ENCODE peak calls at places on chromosomes 16 and 17, in five cellular contexts. S is body of pancreas, J is GM23338, N is Peyer's patch, D is astrocyte of the cerebellum. K is an unnamed sample.

GRCh38 chr17:79812969-79813825 is 16.3 kb upstream of the CBX8 start:
- DNase-seq in S (no peak), J (no peak), N (no peak), D (no peak), K (no peak)

GRCh38 chr16:15507299-15507958 is 73.0 kb downstream of the BMERB1 start:
- DNase-seq in S (no peak), J (no peak), N (no peak), D (no peak), K (peak)

GRCh38 chr16:28604186-28604565 is 5.7 kb downstream of the SULT1A1 start:
- DNase-seq in S (no peak), J (no peak), N (peak), D (no peak), K (no peak)

GRCh38 chr17:51397361-51398127 is 137.2 kb downstream of the UTP18 start:
- DNase-seq in S (no peak), J (no peak), N (no peak), D (peak), K (peak)

GRCh38 chr16:49532243-49532870 is 158.8 kb downstream of the C16orf78 start:
- DNase-seq in S (no peak), J (no peak), N (no peak), D (no peak), K (no peak)

GRCh38 chr17:263773-264172 is 82.3 kb upstream of the DOC2B start:
- DNase-seq in S (no peak), J (no peak), N (peak), D (no peak), K (no peak)

GRCh38 chr17:45851464-45851863 is 6.8 kb downstream of the SPPL2C start:
- DNase-seq in S (no peak), J (no peak), N (no peak), D (no peak), K (no peak)

GRCh38 chr17:57405486-57406072 is 149.3 kb downstream of the MSI2 start:
- DNase-seq in S (no peak), J (no peak), N (no peak), D (no peak), K (no peak)

GRCh38 chr17:4083173-4083572 is 59.7 kb downstream of the ZZEF1 start:
- DNase-seq in S (no peak), J (no peak), N (no peak), D (no peak), K (no peak)

GRCh38 chr17:69267219-69267618 is 38.6 kb upstream of the ABCA10 start:
- DNase-seq in S (no peak), J (no peak), N (no peak), D (no peak), K (no peak)

GRCh38 chr16:87877942-87878507 is 8.7 kb upstream of the SLC7A5 start:
- DNase-seq in S (no peak), J (no peak), N (no peak), D (no peak), K (no peak)
- TF ChIP-seq CTCF in S (no peak), J (peak), N (no peak), D (peak), K (peak)

GRCh38 chr16:30030841-30031413 is at the start of gene TLCD3B:
- DNase-seq in S (no peak), J (peak), N (no peak), D (no peak), K (no peak)
- H3K4me3 ChIP-seq in S (no peak), J (peak), N (peak), D (no peak), K (no peak)

GRCh38 chr17:76032073-76032779 is 5.1 kb upstream of the EVPL start:
- DNase-seq in S (peak), J (no peak), N (no peak), D (no peak), K (no peak)
- TF ChIP-seq CTCF in S (peak), J (no peak), N (peak), D (no peak), K (no peak)

GRCh38 chr16:70602831-70603230 is 43.5 kb upstream of the IL34 start:
- DNase-seq in S (no peak), J (no peak), N (no peak), D (no peak), K (no peak)

GRCh38 chr16:70598937-70599503 is 47.3 kb upstream of the IL34 start:
- DNase-seq in S (no peak), J (no peak), N (no peak), D (no peak), K (no peak)

GRCh38 chr16:70601576-70602575 is 44.5 kb upstream of the IL34 start:
- DNase-seq in S (no peak), J (no peak), N (no peak), D (no peak), K (peak)

GRCh38 chr16:70597135-70597534 is 49.2 kb upstream of the IL34 start:
- DNase-seq in S (no peak), J (no peak), N (no peak), D (no peak), K (no peak)

DNA sequence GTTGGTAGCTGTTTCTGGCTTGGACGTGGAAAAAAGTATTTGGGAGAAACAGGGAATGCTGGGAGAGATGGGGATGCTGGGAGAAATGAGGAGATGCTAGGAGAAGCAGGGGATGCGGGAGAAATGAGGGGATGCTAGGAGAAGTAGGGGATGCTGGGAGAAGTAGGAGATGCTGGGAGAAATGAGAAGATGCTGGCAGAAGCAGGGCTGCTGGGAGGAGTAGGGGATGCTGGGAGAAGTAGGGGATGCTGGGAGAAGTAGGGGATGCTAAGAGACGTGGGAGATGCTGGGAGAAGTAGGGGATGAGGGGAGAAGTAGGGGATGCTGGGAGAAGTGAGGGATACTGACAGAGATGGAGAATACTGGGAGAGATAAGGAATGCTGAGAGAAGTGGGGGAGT is 45.6 kb upstream of the IL34 start:
- DNase-seq in S (no peak), J (no peak), N (no peak), D (no peak), K (no peak)
- H3K4me3 ChIP-seq in S (no peak), J (no peak), N (no peak), D (no peak), K (no peak)

GRCh38 chr17:37413875-37414519 is 7.3 kb downstream of the TADA2A start:
- DNase-seq in S (no peak), J (peak), N (no peak), D (no peak), K (peak)
- TF ChIP-seq CTCF in S (no peak), J (no peak), N (no peak), D (peak), K (peak)

DNA sequence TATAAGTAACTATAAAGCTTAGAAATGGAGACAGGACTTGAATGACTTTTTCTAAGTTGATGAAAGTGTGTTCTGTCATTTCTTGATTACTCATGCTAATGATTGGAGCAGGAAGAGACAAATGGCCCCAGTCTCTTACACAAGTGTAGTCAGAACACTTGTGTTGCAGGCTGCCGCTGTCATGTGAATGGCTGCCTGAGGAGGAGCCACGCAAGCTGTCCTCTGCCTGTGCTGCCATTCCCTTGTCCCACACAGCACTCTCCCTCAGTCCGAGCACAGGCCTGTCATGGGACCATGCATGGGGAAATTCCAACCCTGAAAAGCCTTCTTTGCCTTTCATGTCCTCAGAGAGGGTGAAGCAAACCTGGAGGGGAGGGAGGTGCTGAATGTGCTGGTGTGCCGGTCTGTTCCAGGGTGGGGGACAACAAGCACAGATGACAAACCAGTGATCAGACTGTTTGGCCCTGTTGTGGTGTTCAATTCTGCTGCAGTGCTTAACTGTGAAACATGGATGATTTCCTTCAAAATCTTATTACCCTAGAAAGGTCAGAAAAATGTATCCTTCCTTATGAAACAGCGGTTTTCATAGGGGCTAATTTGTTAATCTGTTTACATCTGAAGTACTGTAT is 109.4 kb downstream of the MRTFB start:
- DNase-seq in S (no peak), J (peak), N (no peak), D (no peak), K (peak)
- H3K4me3 ChIP-seq in S (no peak), J (no peak), N (no peak), D (no peak), K (no peak)

GRCh38 chr16:87060026-87060986 is 256.9 kb downstream of the C16orf95 start:
- DNase-seq in S (no peak), J (peak), N (no peak), D (peak), K (peak)
- TF ChIP-seq CTCF in S (no peak), J (peak), N (no peak), D (peak), K (peak)

GRCh38 chr16:56608043-56608875 is at the start of gene MT2A:
- DNase-seq in S (peak), J (peak), N (peak), D (peak), K (peak)

GRCh38 chr16:56606071-56606687 is 2.2 kb upstream of the MT2A start:
- DNase-seq in S (peak), J (no peak), N (peak), D (peak), K (no peak)

GRCh38 chr16:56606688-56607618 is 1.4 kb upstream of the MT2A start:
- DNase-seq in S (peak), J (peak), N (peak), D (peak), K (peak)

GRCh38 chr16:56608876-56609462 is 585 bp downstream of the MT2A start:
- DNase-seq in S (no peak), J (no peak), N (no peak), D (no peak), K (no peak)

GRCh38 chr16:56607675-56608042 is 725 bp upstream of the MT2A start:
- DNase-seq in S (no peak), J (no peak), N (no peak), D (no peak), K (no peak)
- H3K4me3 ChIP-seq in S (no peak), J (peak), N (peak), D (peak), K (no peak)

GRCh38 chr16:55655709-55656694 is at the start of gene SLC6A2:
- DNase-seq in S (no peak), J (peak), N (peak), D (no peak), K (no peak)
- TF ChIP-seq CTCF in S (no peak), J (peak), N (no peak), D (no peak), K (no peak)

GRCh38 chr16:3149630-3150345 is 15.0 kb downstream of the ZNF213 start:
- DNase-seq in S (peak), J (peak), N (peak), D (no peak), K (peak)
- H3K4me3 ChIP-seq in S (peak), J (peak), N (peak), D (peak), K (peak)